ENCODE peak calls at places on chromosomes 4 and X, in eight cellular contexts. T is AG04450; W is mucosa of descending colon; F is NCI-H446; G is nucleus accumbens; S is tibial nerve; K is activated T-cell treated with anti-CD3 and anti-CD28 coated beads for 1 hour; P is activated naive CD4-positive, alpha-beta T cell. B is an unnamed sample.

GRCh38 chr4:19239565-19239964 is 1012.1 kb upstream of the SLIT2 start:
- DNase-seq in T (no peak), W (no peak), F (no peak), G (no peak), S (no peak), K (no peak), P (no peak), B (no peak)

GRCh38 chr4:105630670-105631655 is 77.5 kb downstream of the INTS12 start:
- DNase-seq in T (no peak), W (no peak), F (no peak), G (no peak), S (no peak), K (no peak), P (no peak), B (no peak)

GRCh38 chrX:21639775-21640174 is 18.4 kb downstream of the KLHL34 start:
- DNase-seq in T (no peak), W (no peak), F (no peak), G (no peak), S (no peak), K (no peak), P (no peak), B (no peak)

GRCh38 chrX:53729756-53730155 is 43.2 kb upstream of the HUWE1 start:
- DNase-seq in T (no peak), W (no peak), F (no peak), G (no peak), S (no peak), K (no peak), P (no peak), B (no peak)

GRCh38 chr4:39319678-39320077 is 46.5 kb downstream of the RFC1 start:
- DNase-seq in T (peak), W (no peak), F (no peak), G (no peak), S (no peak), K (no peak), P (no peak), B (no peak)

GRCh38 chr4:94349193-94349592 is 6.6 kb upstream of the HPGDS start:
- DNase-seq in T (no peak), W (no peak), F (no peak), G (no peak), S (no peak), K (no peak), P (no peak), B (peak)

GRCh38 chrX:2693526-2694002 is 2.5 kb downstream of the CD99 start:
- DNase-seq in T (no peak), W (no peak), F (no peak), G (no peak), S (no peak), K (no peak), P (no peak), B (no peak)

GRCh38 chr4:183287309-183287659 is 32.8 kb downstream of the CLDN22 start:
- DNase-seq in T (no peak), W (no peak), F (no peak), G (no peak), S (no peak), K (no peak), P (no peak), B (no peak)

GRCh38 chr4:180717451-180717850 is 1525.8 kb upstream of the TENM3 start:
- DNase-seq in T (no peak), W (no peak), F (no peak), G (no peak), S (no peak), K (no peak), P (no peak), B (no peak)

GRCh38 chr4:6634746-6635145 is 5.7 kb upstream of the MRFAP1 start:
- DNase-seq in T (no peak), W (no peak), F (no peak), G (no peak), S (no peak), K (no peak), P (no peak), B (no peak)

GRCh38 chr4:84966382-84967291 is at the start of gene WDFY3:
- DNase-seq in T (peak), W (peak), F (peak), G (peak), S (peak), K (no peak), P (no peak), B (peak)

GRCh38 chrX:103666202-103667107 is 20.0 kb downstream of the MORF4L2 start:
- DNase-seq in T (no peak), W (no peak), F (no peak), G (no peak), S (no peak), K (no peak), P (no peak), B (no peak)

GRCh38 chr4:121306932-121307331 is 73.9 kb downstream of the QRFPR start:
- DNase-seq in T (no peak), W (no peak), F (no peak), G (no peak), S (no peak), K (no peak), P (no peak), B (no peak)